ENCODE peak calls at places on chromosomes 4 and X, in eight cellular contexts. G, X, W, N, Y, C, J and V are unnamed samples.

GRCh38 chrX:139213241-139213709 is 317.3 kb upstream of the F9 start:
- DNase-seq in G (no peak), C (no peak), X (no peak), N (no peak), W (no peak), J (no peak), Y (peak), V (no peak)

GRCh38 chr4:1767770-1768366 is 25.2 kb upstream of the FGFR3 start:
- DNase-seq in N (peak), J (peak), G (peak), C (no peak), W (peak), Y (peak), X (no peak), V (peak)

GRCh38 chr4:153620352-153620751 is 63.7 kb upstream of the TLR2 start:
- DNase-seq in G (peak), C (peak), J (no peak), Y (no peak), N (peak), X (no peak), W (no peak), V (no peak)

GRCh38 chr4:163484906-163485305 is 9.6 kb upstream of the TMA16 start:
- DNase-seq in W (peak), N (peak), G (peak), X (peak), C (no peak), J (no peak), Y (peak), V (peak)

GRCh38 chrX:66677430-66677829 is 38.6 kb upstream of the EDA2R start:
- DNase-seq in N (no peak), J (no peak), W (peak), Y (no peak), C (no peak), G (peak), X (no peak), V (no peak)

GRCh38 chr4:143711543-143712159 is 11.2 kb upstream of the FREM3 start:
- DNase-seq in N (no peak), X (no peak), G (no peak), J (no peak), Y (no peak), W (no peak), C (no peak), V (peak)

GRCh38 chr4:188145626-188146025 is 6.4 kb downstream of the TRIML1 start:
- DNase-seq in N (no peak), W (no peak), G (peak), X (no peak), Y (no peak), J (no peak), C (no peak), V (no peak)

GRCh38 chrX:114344756-114345155 is 239.1 kb upstream of the HTR2C start:
- DNase-seq in J (no peak), Y (peak), X (no peak), W (peak), C (no peak), G (peak), N (peak), V (no peak)

GRCh38 chrX:30649859-30650258 is 3.4 kb upstream of the GK start:
- DNase-seq in C (no peak), N (no peak), Y (peak), G (peak), J (no peak), X (no peak), W (peak), V (no peak)

GRCh38 chr4:38322709-38323108 is 341.3 kb upstream of the KLF3 start:
- DNase-seq in Y (no peak), N (peak), W (peak), J (peak), C (peak), G (peak), X (no peak), V (no peak)

GRCh38 chr4:174244441-174244840 is 39.0 kb downstream of the FBXO8 start:
- DNase-seq in C (no peak), N (peak), J (no peak), G (peak), Y (no peak), X (no peak), W (no peak), V (no peak)

GRCh38 chrX:25158635-25159034 is 142.9 kb upstream of the ARX start:
- DNase-seq in J (no peak), G (no peak), N (no peak), C (no peak), X (no peak), W (no peak), Y (no peak), V (no peak)

GRCh38 chrX:6557690-6558089 is 22.8 kb upstream of the VCX3A start:
- DNase-seq in W (no peak), C (no peak), X (no peak), Y (no peak), N (no peak), G (no peak), J (no peak), V (no peak)

GRCh38 chr4:186789671-186790070 is 66.0 kb upstream of the FAT1 start:
- DNase-seq in Y (no peak), C (no peak), N (peak), W (no peak), X (no peak), J (no peak), G (peak), V (no peak)

GRCh38 chr4:4269856-4270255 is 20.1 kb downstream of the LYAR start:
- DNase-seq in Y (no peak), W (peak), X (no peak), G (no peak), J (no peak), C (no peak), N (no peak), V (no peak)

GRCh38 chrX:20116087-20116574 is 576 bp downstream of the MAP7D2 start:
- DNase-seq in Y (no peak), W (no peak), G (no peak), J (no peak), C (no peak), N (no peak), X (no peak), V (peak)

GRCh38 chrX:104195489-104196084 is 29.3 kb downstream of the FAM199X start:
- DNase-seq in G (peak), J (no peak), C (peak), N (peak), Y (peak), X (no peak), W (peak), V (no peak)
- TF ChIP-seq CTCF in G (peak), J (peak), C (peak), N (peak), Y (peak), X (peak), W (peak), V (peak)

GRCh38 chr4:140281828-140282227 is 91.6 kb upstream of the SCOC start:
- DNase-seq in C (no peak), J (no peak), W (peak), G (peak), Y (no peak), X (no peak), N (no peak), V (no peak)
- TF ChIP-seq CTCF in C (peak), J (no peak), W (peak), G (peak), Y (no peak), X (no peak), N (no peak), V (no peak)

GRCh38 chr4:185592438-185592837 is 57.1 kb upstream of the PDLIM3 start:
- DNase-seq in Y (no peak), C (no peak), G (no peak), N (no peak), W (no peak), J (no peak), X (no peak), V (no peak)

GRCh38 chr4:185590982-185591381 is 55.7 kb upstream of the PDLIM3 start:
- DNase-seq in Y (no peak), N (no peak), W (no peak), C (no peak), J (no peak), X (no peak), G (no peak), V (no peak)

GRCh38 chr4:185591679-185592141 is 56.4 kb upstream of the PDLIM3 start:
- DNase-seq in X (no peak), C (no peak), J (no peak), W (peak), Y (peak), N (peak), G (peak), V (no peak)

GRCh38 chr4:185589067-185589844 is 53.9 kb upstream of the PDLIM3 start:
- DNase-seq in Y (no peak), G (peak), X (no peak), C (peak), N (no peak), J (no peak), W (peak), V (no peak)

GRCh38 chr4:185592845-185593488 is 57.7 kb upstream of the PDLIM3 start:
- DNase-seq in G (no peak), C (no peak), J (no peak), N (no peak), X (no peak), W (peak), Y (no peak), V (no peak)
- TF ChIP-seq CTCF in G (peak), C (no peak), J (no peak), N (no peak), X (no peak), W (peak), Y (no peak), V (no peak)

GRCh38 chr4:25367877-25368276 is 9.2 kb upstream of the ANAPC4 start:
- DNase-seq in W (no peak), C (no peak), Y (no peak), J (no peak), X (no peak), G (no peak), N (no peak), V (no peak)

GRCh38 chr4:25368315-25368714 is 8.7 kb upstream of the ANAPC4 start:
- DNase-seq in J (no peak), Y (peak), C (no peak), W (peak), N (no peak), X (no peak), G (no peak), V (no peak)

GRCh38 chr4:25370242-25370641 is 6.8 kb upstream of the ANAPC4 start:
- DNase-seq in W (no peak), Y (no peak), C (no peak), G (no peak), J (no peak), X (no peak), N (no peak), V (no peak)

GRCh38 chr4:25361253-25361652 is 15.8 kb upstream of the ANAPC4 start:
- DNase-seq in N (no peak), C (no peak), G (no peak), Y (no peak), W (no peak), J (no peak), X (no peak), V (no peak)

DNA sequence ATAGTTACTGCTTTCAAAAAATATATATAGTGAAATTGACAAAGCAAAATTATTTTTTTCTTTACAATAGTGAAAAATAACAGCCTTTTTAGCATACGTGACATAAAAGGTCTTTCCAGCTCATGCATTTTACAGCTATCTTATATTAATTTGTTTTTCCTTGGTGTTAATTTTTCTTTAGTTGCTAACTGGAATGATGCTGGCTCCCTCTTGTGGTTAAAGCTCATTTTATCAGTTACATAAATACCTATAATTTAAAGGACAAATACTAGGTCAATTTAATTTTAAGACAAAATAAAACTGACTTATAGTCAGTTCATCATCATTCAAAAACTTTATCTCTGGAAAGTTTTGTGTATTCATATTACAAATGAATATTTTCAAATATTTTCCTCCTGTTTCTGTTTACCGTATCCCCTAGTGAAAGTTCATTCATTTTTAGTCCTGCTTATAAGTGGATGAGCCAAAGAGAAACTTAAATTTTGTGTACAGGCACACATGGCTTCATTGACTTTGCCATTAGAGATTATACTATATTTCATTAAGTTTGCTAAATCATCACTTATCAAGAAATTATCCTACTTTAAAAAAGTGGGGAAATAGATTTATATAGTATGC is 9.9 kb upstream of the ANAPC4 start:
- DNase-seq in W (peak), Y (no peak), N (peak), X (no peak), J (no peak), C (peak), G (peak), V (no peak)
- TF ChIP-seq CTCF in W (peak), Y (peak), N (peak), X (no peak), J (peak), C (peak), G (peak), V (peak)

DNA sequence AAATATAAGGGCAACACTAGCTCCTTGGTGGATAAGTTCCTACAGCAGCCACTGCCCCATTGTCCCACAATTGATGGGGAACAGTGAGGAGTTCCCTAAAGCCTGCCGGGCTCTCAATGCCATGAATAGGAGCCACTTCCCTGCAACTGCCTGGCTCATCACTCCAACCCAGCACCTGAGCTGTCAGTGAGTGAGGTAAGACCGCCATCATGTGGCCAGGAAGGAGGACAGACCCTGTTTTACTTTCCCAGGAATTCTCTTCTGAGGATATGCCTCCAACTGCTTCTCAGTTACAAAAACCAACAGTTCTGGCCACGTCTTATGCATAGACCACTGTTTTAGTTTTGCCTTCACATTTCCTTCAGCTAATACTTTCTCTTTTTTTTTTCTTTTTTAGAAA is 45.5 kb downstream of the SRPX start:
- DNase-seq in J (peak), Y (peak), X (no peak), G (peak), W (no peak), N (no peak), C (no peak), V (peak)
- TF ChIP-seq CTCF in J (peak), Y (peak), X (no peak), G (peak), W (peak), N (peak), C (peak), V (peak)

GRCh38 chrX:136491832-136492231 is 4.1 kb downstream of the BRS3 start:
- DNase-seq in Y (no peak), C (no peak), G (no peak), J (no peak), N (no peak), X (no peak), W (no peak), V (no peak)
- TF ChIP-seq CTCF in Y (no peak), C (no peak), G (no peak), J (no peak), N (no peak), X (no peak), W (no peak), V (no peak)

DNA sequence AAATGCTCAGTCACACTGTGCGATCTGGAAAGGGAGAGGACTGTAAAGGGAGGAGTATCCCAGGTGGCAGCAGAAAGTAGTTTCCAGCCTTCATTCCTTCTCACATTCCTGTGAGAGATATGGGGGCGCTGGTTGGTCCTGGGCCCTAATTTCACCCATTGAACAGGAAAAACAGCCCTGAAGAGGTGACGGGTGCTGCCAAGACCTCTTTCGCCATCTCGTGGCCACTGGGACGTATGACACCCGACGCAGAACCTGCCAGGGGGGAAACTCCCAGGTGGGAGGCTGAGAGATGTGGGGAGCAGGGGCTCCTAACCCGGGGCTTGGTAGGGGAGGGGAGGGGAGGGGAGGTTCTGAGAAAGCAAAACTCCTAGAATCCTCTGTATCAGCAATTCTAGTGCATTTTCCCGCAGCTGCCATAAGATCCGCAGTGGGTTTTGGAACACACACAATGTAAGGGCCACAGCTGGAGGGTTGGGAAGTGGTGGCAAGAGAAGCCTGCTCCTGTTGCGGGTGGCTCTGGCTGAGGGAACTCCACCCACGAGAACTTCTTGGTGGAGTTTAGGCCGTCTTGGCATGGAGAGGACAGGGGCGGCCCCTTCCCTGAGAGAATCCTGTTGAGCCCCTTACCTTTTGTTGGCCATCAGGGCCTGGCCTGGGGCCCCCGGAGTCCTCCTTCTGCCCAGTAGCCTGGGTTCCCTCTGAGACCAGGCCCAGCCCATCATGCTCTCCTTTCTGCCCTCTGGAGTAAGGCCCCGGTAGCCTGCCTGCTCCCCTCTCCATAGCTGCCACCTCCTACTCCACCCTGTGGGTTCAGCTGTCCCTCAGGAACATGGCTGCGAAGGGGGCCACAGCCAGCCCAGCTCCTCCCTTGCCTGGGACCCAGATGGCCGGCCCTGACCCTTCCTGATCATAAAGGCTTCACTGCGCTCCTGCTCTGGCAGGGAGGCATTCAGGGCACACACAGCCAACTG is 134.1 kb downstream of the OR13H1 start:
- DNase-seq in G (peak), X (no peak), J (no peak), N (peak), W (peak), C (no peak), Y (peak), V (peak)
- TF ChIP-seq CTCF in G (peak), X (no peak), J (no peak), N (peak), W (peak), C (peak), Y (peak), V (peak)